ENCODE peak calls at places on chromosomes 13 and 19, in six cellular contexts. One of them, this sample, is unnamed.
A peak's percentile ranks its signal among the peaks of the same experiment; 100 is the strongest.

GRCh38 chr13:75633285-75633684 is 2.8 kb upstream of the LMO7 start:
- DNase-seq in epithelial cell of prostate: no peak
- DNase-seq in CD8-positive, alpha-beta memory T cell: no peak
- DNase-seq in stimulated activated CD8-positive, alpha-beta memory T cell treated with anti-CD3 and anti-CD28 coated beads, Interleukin-12 subunit alpha, Interleukin-12 subunit beta, amount 100 ng/mL, for 4 hours: no peak
- DNase-seq in hypothalamus: no peak
- DNase-seq in LNCaP clone FGC: no peak
- DNase-seq in this sample: peak; percentile 30

GRCh38 chr13:88097541-88097940 is 426.4 kb downstream of the SLITRK5 start:
- DNase-seq in epithelial cell of prostate: no peak
- DNase-seq in CD8-positive, alpha-beta memory T cell: no peak
- DNase-seq in stimulated activated CD8-positive, alpha-beta memory T cell treated with anti-CD3 and anti-CD28 coated beads, Interleukin-12 subunit alpha, Interleukin-12 subunit beta, amount 100 ng/mL, for 4 hours: no peak
- DNase-seq in hypothalamus: no peak
- DNase-seq in LNCaP clone FGC: no peak
- DNase-seq in this sample: no peak

GRCh38 chr19:17873661-17874422 is 2.1 kb downstream of the SLC5A5 start:
- DNase-seq in epithelial cell of prostate: no peak
- DNase-seq in CD8-positive, alpha-beta memory T cell: peak; percentile 57
- DNase-seq in stimulated activated CD8-positive, alpha-beta memory T cell treated with anti-CD3 and anti-CD28 coated beads, Interleukin-12 subunit alpha, Interleukin-12 subunit beta, amount 100 ng/mL, for 4 hours: peak; percentile 39
- DNase-seq in hypothalamus: no peak
- DNase-seq in LNCaP clone FGC: no peak
- DNase-seq in this sample: peak; percentile 37

GRCh38 chr19:46372901-46373572 is 26.1 kb downstream of the PPP5C start:
- DNase-seq in epithelial cell of prostate: peak; percentile 27
- DNase-seq in CD8-positive, alpha-beta memory T cell: no peak
- DNase-seq in stimulated activated CD8-positive, alpha-beta memory T cell treated with anti-CD3 and anti-CD28 coated beads, Interleukin-12 subunit alpha, Interleukin-12 subunit beta, amount 100 ng/mL, for 4 hours: no peak
- DNase-seq in hypothalamus: no peak
- DNase-seq in LNCaP clone FGC: no peak
- DNase-seq in this sample: no peak

GRCh38 chr19:48553676-48554384 is 1.9 kb downstream of the SULT2B1 start:
- DNase-seq in epithelial cell of prostate: no peak
- DNase-seq in CD8-positive, alpha-beta memory T cell: no peak
- DNase-seq in stimulated activated CD8-positive, alpha-beta memory T cell treated with anti-CD3 and anti-CD28 coated beads, Interleukin-12 subunit alpha, Interleukin-12 subunit beta, amount 100 ng/mL, for 4 hours: no peak
- DNase-seq in hypothalamus: no peak
- DNase-seq in LNCaP clone FGC: no peak
- DNase-seq in this sample: peak; percentile 86

GRCh38 chr13:40389081-40389641 is 277.3 kb downstream of the FOXO1 start:
- DNase-seq in epithelial cell of prostate: no peak
- DNase-seq in CD8-positive, alpha-beta memory T cell: peak; percentile 69
- DNase-seq in stimulated activated CD8-positive, alpha-beta memory T cell treated with anti-CD3 and anti-CD28 coated beads, Interleukin-12 subunit alpha, Interleukin-12 subunit beta, amount 100 ng/mL, for 4 hours: peak; percentile 14
- DNase-seq in hypothalamus: no peak
- DNase-seq in LNCaP clone FGC: no peak
- DNase-seq in this sample: no peak

GRCh38 chr13:109869312-109870237 is 83.2 kb upstream of the IRS2 start:
- DNase-seq in epithelial cell of prostate: no peak
- DNase-seq in CD8-positive, alpha-beta memory T cell: no peak
- DNase-seq in stimulated activated CD8-positive, alpha-beta memory T cell treated with anti-CD3 and anti-CD28 coated beads, Interleukin-12 subunit alpha, Interleukin-12 subunit beta, amount 100 ng/mL, for 4 hours: no peak
- DNase-seq in hypothalamus: no peak
- DNase-seq in LNCaP clone FGC: no peak
- DNase-seq in this sample: no peak

GRCh38 chr13:113045214-113046007 is 60.2 kb upstream of the F7 start:
- DNase-seq in epithelial cell of prostate: no peak
- DNase-seq in CD8-positive, alpha-beta memory T cell: no peak
- DNase-seq in stimulated activated CD8-positive, alpha-beta memory T cell treated with anti-CD3 and anti-CD28 coated beads, Interleukin-12 subunit alpha, Interleukin-12 subunit beta, amount 100 ng/mL, for 4 hours: no peak
- DNase-seq in hypothalamus: peak; percentile 36
- DNase-seq in LNCaP clone FGC: no peak
- DNase-seq in this sample: no peak

GRCh38 chr19:49437231-49437630 is 4.1 kb downstream of the SLC17A7 start:
- DNase-seq in epithelial cell of prostate: no peak
- DNase-seq in CD8-positive, alpha-beta memory T cell: no peak
- DNase-seq in stimulated activated CD8-positive, alpha-beta memory T cell treated with anti-CD3 and anti-CD28 coated beads, Interleukin-12 subunit alpha, Interleukin-12 subunit beta, amount 100 ng/mL, for 4 hours: no peak
- DNase-seq in hypothalamus: no peak
- DNase-seq in LNCaP clone FGC: no peak
- DNase-seq in this sample: no peak

GRCh38 chr19:33728141-33728540 is 68.5 kb upstream of the KCTD15 start:
- DNase-seq in epithelial cell of prostate: no peak
- DNase-seq in CD8-positive, alpha-beta memory T cell: no peak
- DNase-seq in stimulated activated CD8-positive, alpha-beta memory T cell treated with anti-CD3 and anti-CD28 coated beads, Interleukin-12 subunit alpha, Interleukin-12 subunit beta, amount 100 ng/mL, for 4 hours: no peak
- DNase-seq in hypothalamus: no peak
- DNase-seq in LNCaP clone FGC: no peak
- DNase-seq in this sample: no peak

GRCh38 chr13:27954406-27954851 is 14.7 kb downstream of the CDX2 start:
- DNase-seq in epithelial cell of prostate: no peak
- DNase-seq in CD8-positive, alpha-beta memory T cell: no peak
- DNase-seq in stimulated activated CD8-positive, alpha-beta memory T cell treated with anti-CD3 and anti-CD28 coated beads, Interleukin-12 subunit alpha, Interleukin-12 subunit beta, amount 100 ng/mL, for 4 hours: no peak
- DNase-seq in hypothalamus: no peak
- DNase-seq in LNCaP clone FGC: no peak
- DNase-seq in this sample: no peak

GRCh38 chr13:110137677-110138008 is 169.3 kb downstream of the COL4A1 start:
- DNase-seq in epithelial cell of prostate: no peak
- DNase-seq in CD8-positive, alpha-beta memory T cell: no peak
- DNase-seq in stimulated activated CD8-positive, alpha-beta memory T cell treated with anti-CD3 and anti-CD28 coated beads, Interleukin-12 subunit alpha, Interleukin-12 subunit beta, amount 100 ng/mL, for 4 hours: no peak
- DNase-seq in hypothalamus: no peak
- DNase-seq in LNCaP clone FGC: peak; percentile 31
- DNase-seq in this sample: peak; percentile 55

GRCh38 chr19:42846597-42846996 is 32.9 kb downstream of the PSG1 start:
- DNase-seq in epithelial cell of prostate: no peak
- DNase-seq in CD8-positive, alpha-beta memory T cell: no peak
- DNase-seq in stimulated activated CD8-positive, alpha-beta memory T cell treated with anti-CD3 and anti-CD28 coated beads, Interleukin-12 subunit alpha, Interleukin-12 subunit beta, amount 100 ng/mL, for 4 hours: no peak
- DNase-seq in hypothalamus: no peak
- DNase-seq in LNCaP clone FGC: no peak
- DNase-seq in this sample: no peak

GRCh38 chr19:7260161-7260560 is 34.1 kb downstream of the INSR start:
- DNase-seq in epithelial cell of prostate: no peak
- DNase-seq in CD8-positive, alpha-beta memory T cell: no peak
- DNase-seq in stimulated activated CD8-positive, alpha-beta memory T cell treated with anti-CD3 and anti-CD28 coated beads, Interleukin-12 subunit alpha, Interleukin-12 subunit beta, amount 100 ng/mL, for 4 hours: no peak
- DNase-seq in hypothalamus: no peak
- DNase-seq in LNCaP clone FGC: no peak
- DNase-seq in this sample: no peak

GRCh38 chr19:33175886-33176669 is 18.1 kb upstream of the LRP3 start:
- DNase-seq in epithelial cell of prostate: no peak
- DNase-seq in CD8-positive, alpha-beta memory T cell: no peak
- DNase-seq in stimulated activated CD8-positive, alpha-beta memory T cell treated with anti-CD3 and anti-CD28 coated beads, Interleukin-12 subunit alpha, Interleukin-12 subunit beta, amount 100 ng/mL, for 4 hours: no peak
- DNase-seq in hypothalamus: no peak
- DNase-seq in LNCaP clone FGC: no peak
- DNase-seq in this sample: peak; percentile 26

GRCh38 chr13:37074703-37075102 is 15.2 kb upstream of the SUPT20H start:
- DNase-seq in epithelial cell of prostate: no peak
- DNase-seq in CD8-positive, alpha-beta memory T cell: peak; percentile 14
- DNase-seq in stimulated activated CD8-positive, alpha-beta memory T cell treated with anti-CD3 and anti-CD28 coated beads, Interleukin-12 subunit alpha, Interleukin-12 subunit beta, amount 100 ng/mL, for 4 hours: no peak
- DNase-seq in hypothalamus: no peak
- DNase-seq in LNCaP clone FGC: no peak
- DNase-seq in this sample: peak; percentile 19

GRCh38 chr13:97945792-97946419 is 7.6 kb upstream of the IPO5 start:
- DNase-seq in epithelial cell of prostate: no peak
- DNase-seq in CD8-positive, alpha-beta memory T cell: no peak
- DNase-seq in stimulated activated CD8-positive, alpha-beta memory T cell treated with anti-CD3 and anti-CD28 coated beads, Interleukin-12 subunit alpha, Interleukin-12 subunit beta, amount 100 ng/mL, for 4 hours: no peak
- DNase-seq in hypothalamus: no peak
- DNase-seq in LNCaP clone FGC: no peak
- DNase-seq in this sample: no peak